ENCODE peak calls at places on chromosomes 6 and 20, in five cellular contexts. One of them, this sample, is unnamed.

GRCh38 chr6:44054635-44055559 is 72.4 kb downstream of the MRPL14 start:
- DNase-seq in lower leg skin: no peak
- DNase-seq in naive thymus-derived CD8-positive, alpha-beta T cell: no peak
- DNase-seq in anterior cingulate cortex: no peak
- DNase-seq in cerebellum: no peak
- DNase-seq in this sample: no peak

GRCh38 chr6:63589955-63590411 is 17.7 kb downstream of the LOC128125822 start:
- DNase-seq in naive thymus-derived CD8-positive, alpha-beta T cell: no peak
- DNase-seq in cerebellum: no peak
- DNase-seq in anterior cingulate cortex: no peak
- DNase-seq in lower leg skin: no peak
- DNase-seq in this sample: no peak

GRCh38 chr6:105988321-105988720 is 97.8 kb upstream of the PRDM1 start:
- DNase-seq in anterior cingulate cortex: no peak
- DNase-seq in cerebellum: no peak
- DNase-seq in lower leg skin: no peak
- DNase-seq in naive thymus-derived CD8-positive, alpha-beta T cell: no peak
- DNase-seq in this sample: no peak

GRCh38 chr6:159908535-159908934 is 17.7 kb downstream of the MAS1 start:
- DNase-seq in lower leg skin: no peak
- DNase-seq in naive thymus-derived CD8-positive, alpha-beta T cell: no peak
- DNase-seq in anterior cingulate cortex: no peak
- DNase-seq in cerebellum: no peak
- DNase-seq in this sample: no peak

GRCh38 chr6:37074053-37074827 is 68.8 kb downstream of the FGD2 start:
- DNase-seq in cerebellum: no peak
- DNase-seq in anterior cingulate cortex: no peak
- DNase-seq in lower leg skin: no peak
- DNase-seq in naive thymus-derived CD8-positive, alpha-beta T cell: no peak
- DNase-seq in this sample: no peak

GRCh38 chr6:10569392-10570127 is 48.4 kb downstream of the GCNT2 start:
- DNase-seq in lower leg skin: no peak
- DNase-seq in cerebellum: no peak
- DNase-seq in anterior cingulate cortex: no peak
- DNase-seq in naive thymus-derived CD8-positive, alpha-beta T cell: no peak
- DNase-seq in this sample: no peak

GRCh38 chr6:50974319-50974718 is 155.6 kb downstream of the TFAP2B start:
- DNase-seq in cerebellum: no peak
- DNase-seq in anterior cingulate cortex: no peak
- DNase-seq in lower leg skin: no peak
- DNase-seq in naive thymus-derived CD8-positive, alpha-beta T cell: no peak
- DNase-seq in this sample: no peak

GRCh38 chr20:40467014-40467413 is 222.0 kb downstream of the MAFB start:
- DNase-seq in naive thymus-derived CD8-positive, alpha-beta T cell: no peak
- DNase-seq in cerebellum: no peak
- DNase-seq in lower leg skin: no peak
- DNase-seq in anterior cingulate cortex: no peak
- DNase-seq in this sample: no peak

GRCh38 chr6:112224088-112224487 is 30.3 kb downstream of the LAMA4 start:
- DNase-seq in naive thymus-derived CD8-positive, alpha-beta T cell: no peak
- DNase-seq in cerebellum: no peak
- DNase-seq in lower leg skin: no peak
- DNase-seq in anterior cingulate cortex: no peak
- DNase-seq in this sample: peak

GRCh38 chr20:32906200-32906599 is 47.5 kb downstream of the EFCAB8 start:
- DNase-seq in lower leg skin: no peak
- DNase-seq in cerebellum: no peak
- DNase-seq in naive thymus-derived CD8-positive, alpha-beta T cell: no peak
- DNase-seq in anterior cingulate cortex: no peak
- DNase-seq in this sample: no peak

This sample was measured in NCI-H2029.